ENCODE peak calls at places on chromosome 19, in five cellular contexts. G is Peyer's patch, F is H1, N is colonic mucosa, S is gastrocnemius medialis. B is an unnamed sample.

GRCh38 chr19:10533656-10534386 is 9.9 kb upstream of the ATG4D start:
- DNase-seq in S (no peak), N (no peak), G (no peak), F (no peak), B (no peak)

GRCh38 chr19:40827386-40828247 is 22.6 kb downstream of the CYP2A6 start:
- DNase-seq in F (no peak), S (no peak), N (no peak), G (no peak), B (no peak)

GRCh38 chr19:31332096-31332495 is 17.1 kb downstream of the TSHZ3 start:
- DNase-seq in S (no peak), F (no peak), N (no peak), G (no peak), B (no peak)

GRCh38 chr19:45276284-45276687 is 25.2 kb downstream of the MARK4 start:
- DNase-seq in G (no peak), N (no peak), S (no peak), F (no peak), B (no peak)

GRCh38 chr19:11064831-11065303 is 24.4 kb upstream of the LDLR start:
- DNase-seq in N (no peak), S (peak), F (no peak), G (no peak), B (no peak)

GRCh38 chr19:41111750-41112295 is 2.4 kb upstream of the CYP2F1 start:
- DNase-seq in N (no peak), F (no peak), G (no peak), S (no peak), B (no peak)

GRCh38 chr19:34124828-34125227 is 47.5 kb upstream of the LSM14A start:
- DNase-seq in G (no peak), S (no peak), N (no peak), F (no peak), B (no peak)

GRCh38 chr19:46979770-46980105 is 39.9 kb upstream of the NPAS1 start:
- DNase-seq in F (no peak), S (no peak), G (no peak), N (no peak), B (no peak)

GRCh38 chr19:374183-374885 is 29.7 kb upstream of the MIER2 start:
- DNase-seq in S (no peak), N (no peak), F (no peak), G (no peak), B (no peak)

GRCh38 chr19:49150944-49151243 is 4.3 kb downstream of the HRC start:
- DNase-seq in S (no peak), F (no peak), N (no peak), G (no peak), B (no peak)

GRCh38 chr19:49148784-49149651 is 6.2 kb downstream of the HRC start:
- DNase-seq in S (peak), N (peak), F (peak), G (peak), B (no peak)

GRCh38 chr19:49149652-49150105 is 5.5 kb downstream of the HRC start:
- DNase-seq in N (peak), G (no peak), S (peak), F (peak), B (no peak)

GRCh38 chr19:49151339-49152217 is 3.6 kb downstream of the HRC start:
- DNase-seq in G (peak), F (peak), N (peak), S (peak), B (no peak)

DNA sequence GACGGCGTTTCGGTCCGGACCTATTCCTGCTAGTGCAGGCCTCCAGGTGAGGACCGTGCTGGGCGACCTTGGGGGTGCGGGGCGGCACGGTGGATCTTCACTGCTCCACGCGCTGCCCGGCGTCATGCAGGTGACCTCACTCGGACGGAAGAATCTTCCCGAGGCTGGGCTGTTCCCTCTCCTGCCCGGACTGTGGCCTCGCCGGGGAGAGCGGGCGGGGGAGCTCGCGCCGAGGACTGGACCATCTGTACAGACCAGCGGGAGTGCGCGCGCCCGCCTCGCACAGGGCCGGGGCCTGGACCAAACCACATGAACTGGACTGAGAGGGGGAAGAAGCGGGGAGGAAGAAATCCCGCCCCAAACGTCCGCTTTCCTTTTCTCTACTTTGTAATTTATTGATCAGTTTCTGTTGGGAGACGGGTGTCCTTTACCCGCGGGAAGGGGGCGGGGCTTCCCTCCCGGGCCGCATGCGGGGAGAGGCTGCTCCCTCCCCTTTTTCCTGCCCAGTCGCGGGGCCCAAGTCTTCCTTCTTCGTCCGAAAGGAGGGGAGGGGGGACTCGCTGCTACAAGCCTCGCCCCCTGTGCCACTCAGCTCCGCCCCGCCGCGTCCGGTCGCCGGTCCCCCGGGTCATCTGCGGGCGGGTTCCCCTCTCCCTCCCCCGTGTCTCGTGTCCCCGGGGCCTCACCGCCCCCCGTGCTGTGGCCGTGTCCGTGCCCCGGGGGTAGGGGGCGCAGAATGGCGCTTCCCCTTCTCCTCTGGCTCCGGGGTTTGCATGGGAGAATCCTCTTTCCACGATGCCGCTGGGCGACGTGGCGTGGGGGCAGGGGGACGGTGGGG is 4.9 kb downstream of the HRC start:
- DNase-seq in N (peak), S (peak), F (peak), G (peak), B (no peak)
- H3K27ac ChIP-seq in N (peak), S (peak), F (peak), G (peak), B (peak)

GRCh38 chr19:58054792-58055482 is 4.1 kb upstream of the ZNF135 start:
- DNase-seq in F (peak), S (no peak), N (no peak), G (no peak), B (no peak)

GRCh38 chr19:58056861-58057260 is 2.2 kb upstream of the ZNF135 start:
- DNase-seq in S (no peak), N (no peak), G (no peak), F (no peak), B (no peak)

GRCh38 chr19:58056261-58056660 is 2.8 kb upstream of the ZNF135 start:
- DNase-seq in S (no peak), N (no peak), F (no peak), G (no peak), B (no peak)

GRCh38 chr19:58053480-58054156 is 5.5 kb upstream of the ZNF135 start:
- DNase-seq in N (no peak), F (no peak), S (no peak), G (no peak), B (no peak)

GRCh38 chr19:58055483-58055874 is 3.6 kb upstream of the ZNF135 start:
- DNase-seq in G (no peak), S (no peak), N (no peak), F (no peak), B (no peak)
- TF ChIP-seq CTCF in G (no peak), S (no peak), N (no peak), F (no peak), B (no peak)

DNA sequence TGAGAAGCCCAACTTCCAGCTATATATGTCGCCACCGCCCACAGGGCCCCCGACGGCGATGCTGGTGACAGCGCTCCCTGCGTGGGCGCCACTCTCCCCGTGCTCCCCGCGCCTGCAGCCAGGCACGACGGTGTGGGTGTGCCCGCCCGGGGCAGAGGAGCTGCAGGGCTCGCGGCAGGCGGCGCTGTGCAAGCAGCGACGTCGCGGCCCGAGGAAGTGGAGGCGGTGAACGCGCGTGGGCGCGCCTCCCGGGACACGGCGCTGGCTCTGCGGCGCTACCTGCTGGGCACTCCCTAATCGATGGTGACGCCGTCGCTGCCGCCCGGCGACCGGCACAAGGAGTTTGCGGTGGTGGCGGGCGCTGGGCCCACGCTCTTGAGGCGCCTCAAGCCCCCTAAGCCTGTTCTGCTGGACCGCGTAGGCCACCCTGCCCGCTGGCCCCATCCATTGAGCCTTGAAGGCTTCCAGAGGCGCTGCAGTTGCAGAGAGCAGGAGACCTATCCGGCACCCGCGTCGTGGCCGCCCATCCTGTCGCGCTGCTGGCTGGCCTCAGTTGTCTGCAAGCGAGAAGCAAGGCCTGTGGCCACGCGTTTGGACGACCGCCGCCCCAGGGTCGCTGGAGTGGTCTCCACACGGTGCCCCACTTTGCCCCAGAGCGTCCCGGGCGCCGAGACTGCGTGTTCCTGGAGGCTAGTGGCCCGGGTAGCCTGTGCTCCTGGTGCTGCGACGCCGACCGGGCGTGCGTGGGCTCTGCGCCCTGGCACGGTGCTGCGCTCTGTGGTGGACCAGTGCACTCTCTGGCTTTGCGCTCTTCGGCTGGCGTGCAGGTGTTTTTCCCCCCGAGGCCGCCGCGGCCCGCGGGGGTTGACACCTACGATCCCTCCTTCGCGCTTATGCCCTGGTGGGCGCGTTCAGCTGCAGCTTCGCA is 23.1 kb downstream of the LRFN3 start:
- DNase-seq in N (no peak), S (no peak), G (peak), F (peak), B (no peak)
- H3K4me3 ChIP-seq in N (peak), S (no peak), G (peak), F (peak), B (peak)

GRCh38 chr19:2045501-2046045 is 5.5 kb downstream of the MKNK2 start:
- DNase-seq in G (no peak), F (peak), S (peak), N (no peak), B (no peak)

GRCh38 chr19:2047449-2048103 is 3.5 kb downstream of the MKNK2 start:
- DNase-seq in F (no peak), S (peak), N (peak), G (no peak), B (no peak)

GRCh38 chr19:2048104-2048958 is 2.7 kb downstream of the MKNK2 start:
- DNase-seq in F (no peak), G (no peak), N (peak), S (peak), B (no peak)

GRCh38 chr19:2046046-2046907 is 4.8 kb downstream of the MKNK2 start:
- DNase-seq in F (no peak), N (no peak), S (peak), G (no peak), B (no peak)

DNA sequence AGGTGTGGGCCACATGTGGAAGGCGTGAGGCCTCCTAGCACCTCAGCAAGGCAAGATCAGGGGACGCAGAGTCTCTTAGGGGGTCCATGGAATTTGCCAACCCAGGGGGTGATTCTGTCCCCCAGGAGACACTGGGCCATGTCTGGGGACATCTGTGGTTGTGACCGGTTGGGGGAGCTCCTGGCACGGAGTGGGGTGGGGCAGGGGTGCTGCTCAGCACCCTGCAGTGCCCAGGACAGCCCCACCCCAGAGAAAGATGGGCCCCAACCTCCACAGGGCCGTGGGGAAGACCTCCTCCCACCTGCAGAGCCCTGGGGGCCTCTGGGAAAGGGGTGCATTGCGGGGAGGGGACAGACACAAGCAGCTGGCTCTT is 4.0 kb downstream of the MKNK2 start:
- DNase-seq in G (no peak), F (no peak), S (peak), N (no peak), B (no peak)
- H3K27ac ChIP-seq in G (peak), F (no peak), S (peak), N (no peak), B (peak)

DNA sequence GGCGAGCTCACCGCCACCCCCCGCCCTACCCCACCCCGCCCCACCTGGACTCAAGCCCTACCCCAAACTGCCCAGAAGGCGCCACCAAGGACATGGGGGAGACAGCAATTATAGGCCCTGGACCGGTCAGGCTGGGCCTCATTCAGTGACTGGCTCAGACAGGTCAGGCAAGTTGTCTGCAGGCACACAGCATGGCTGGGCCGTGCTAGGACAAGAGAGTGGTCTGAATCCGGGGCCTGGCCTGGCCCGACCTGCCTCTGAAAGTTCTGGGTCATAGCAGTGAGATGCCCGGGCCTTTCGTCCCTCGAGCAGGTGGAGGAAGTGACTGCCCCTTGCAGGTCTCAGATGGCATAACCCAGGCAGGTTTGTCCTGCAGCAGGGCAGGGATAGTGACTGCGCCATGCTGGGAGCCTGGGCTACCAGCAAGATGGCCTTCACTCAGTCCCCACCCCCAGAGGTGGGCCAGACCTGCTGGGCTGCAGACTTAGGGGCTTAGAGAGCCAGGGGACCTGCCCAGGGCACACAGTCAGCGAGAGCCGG is 21.0 kb downstream of the COMP start:
- DNase-seq in N (no peak), F (no peak), S (no peak), G (no peak), B (no peak)
- TF ChIP-seq CTCF in N (no peak), F (peak), S (no peak), G (no peak), B (peak)

GRCh38 chr19:15292140-15292539 is 40.2 kb downstream of the BRD4 start:
- DNase-seq in N (no peak), F (no peak), S (no peak), G (no peak), B (no peak)
- H3K4me3 ChIP-seq in N (no peak), F (no peak), S (no peak), G (no peak), B (no peak)

DNA sequence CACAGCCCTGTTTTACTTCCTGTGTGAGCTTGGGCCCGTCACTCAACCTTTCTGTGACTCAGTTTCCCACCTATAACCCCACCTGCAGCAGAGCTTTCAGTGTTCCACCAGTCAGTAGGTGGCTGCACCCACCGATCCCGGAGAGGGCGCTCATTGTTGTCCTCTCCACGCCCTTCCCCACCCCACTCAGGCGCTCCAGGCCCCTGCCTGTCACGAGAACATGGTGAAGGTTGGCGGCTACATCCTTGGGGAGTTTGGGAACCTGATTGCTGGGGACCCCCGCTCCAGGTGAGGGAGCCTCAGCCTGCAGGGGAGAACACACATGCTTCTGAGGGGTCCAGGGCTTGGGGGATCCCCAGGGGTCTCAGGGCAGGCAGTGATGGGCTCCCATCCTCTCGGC is 12.3 kb downstream of the FUZ start:
- DNase-seq in S (no peak), F (no peak), G (no peak), N (no peak), B (no peak)
- H3K27ac ChIP-seq in S (no peak), F (no peak), G (no peak), N (no peak), B (no peak)

GRCh38 chr19:58409010-58409790 is 751 bp downstream of the ZNF584 start:
- DNase-seq in N (no peak), S (no peak), F (peak), G (no peak), B (no peak)

GRCh38 chr19:58401825-58402433 is 6.5 kb downstream of the RNF225 start:
- DNase-seq in F (no peak), N (no peak), S (no peak), G (no peak), B (no peak)

GRCh38 chr19:58407658-58408151 is 744 bp upstream of the ZNF584 start:
- DNase-seq in F (no peak), S (no peak), N (no peak), G (no peak), B (no peak)

GRCh38 chr19:58408152-58409009 is at the start of gene ZNF584:
- DNase-seq in F (peak), N (peak), G (peak), S (peak), B (peak)

GRCh38 chr19:58406818-58407657 is 1.4 kb upstream of the ZNF584 start:
- DNase-seq in S (no peak), F (no peak), N (no peak), G (no peak), B (no peak)
- TF ChIP-seq CTCF in S (no peak), F (peak), N (no peak), G (no peak), B (peak)

B was measured in esophagus squamous epithelium.